ENCODE peak calls at places on chromosomes 16 and 17, in seven cellular contexts. O is stomach, M is transverse colon, L is GM12878, Y is A549, F is upper lobe of left lung, Q is esophagus muscularis mucosa. Z is an unnamed sample. For H3K4me1, the result is how much of the 10 kb centered on the place peaks cover.

GRCh38 chr16:12141073-12141472 is 164.5 kb downstream of the SNX29 start:
- DNase-seq in O (no peak), M (no peak), L (no peak), Y (no peak), F (no peak), Q (no peak), Z (no peak)

GRCh38 chr16:19884021-19884485 is 595 bp downstream of the GPRC5B start:
- DNase-seq in O (peak), M (peak), L (no peak), Y (no peak), F (no peak), Q (no peak), Z (peak)

GRCh38 chr16:88381820-88382451 is 823 bp upstream of the ZNF469 start:
- DNase-seq in O (no peak), M (no peak), L (no peak), Y (no peak), F (peak), Q (no peak), Z (peak)

GRCh38 chr17:7284911-7285310 is 3.4 kb downstream of the SLC2A4 start:
- DNase-seq in O (no peak), M (no peak), L (no peak), Y (no peak), F (no peak), Q (no peak), Z (no peak)

GRCh38 chr16:68422396-68422964 is 25.8 kb downstream of the SMPD3 start:
- DNase-seq in O (no peak), M (no peak), L (no peak), Y (no peak), F (no peak), Q (no peak), Z (no peak)

GRCh38 chr17:82436601-82437324 is 13.8 kb downstream of the CYBC1 start:
- DNase-seq in O (peak), M (no peak), L (no peak), Y (no peak), F (no peak), Q (no peak), Z (no peak)

GRCh38 chr17:57481901-57482300 is 225.6 kb downstream of the MSI2 start:
- DNase-seq in O (no peak), M (no peak), L (no peak), Y (peak), F (no peak), Q (no peak), Z (no peak)

GRCh38 chr16:86919073-86919472 is 340.7 kb downstream of the FOXL1 start:
- DNase-seq in O (no peak), M (no peak), L (no peak), Y (no peak), F (no peak), Q (no peak), Z (no peak)

DNA sequence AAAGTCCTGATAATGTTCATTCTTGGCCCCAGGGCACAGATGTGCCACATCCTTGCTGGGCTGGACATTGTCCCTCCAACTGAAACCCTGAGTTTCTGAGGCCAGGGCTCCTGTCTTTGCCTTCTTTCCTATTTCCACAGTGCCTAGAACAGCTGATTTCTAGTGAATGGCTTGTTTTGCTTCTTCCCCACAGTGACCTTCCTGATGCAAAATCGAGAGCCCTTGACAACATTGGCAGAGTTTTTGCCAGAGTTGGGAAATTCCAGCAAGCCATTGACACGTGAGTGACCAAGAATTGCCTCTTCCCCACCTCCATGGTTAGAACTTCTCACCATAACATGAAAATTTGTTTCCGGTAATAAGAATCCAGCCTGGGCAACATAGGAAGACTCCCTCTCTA is 14.5 kb downstream of the ODAD4 start:
- DNase-seq in O (no peak), M (no peak), L (no peak), Y (no peak), F (peak), Q (no peak), Z (no peak)
- TF ChIP-seq EP300 in O (no peak), M (no peak), L (no peak), Y (no peak), F (no peak), Q (no peak), Z (no peak)

DNA sequence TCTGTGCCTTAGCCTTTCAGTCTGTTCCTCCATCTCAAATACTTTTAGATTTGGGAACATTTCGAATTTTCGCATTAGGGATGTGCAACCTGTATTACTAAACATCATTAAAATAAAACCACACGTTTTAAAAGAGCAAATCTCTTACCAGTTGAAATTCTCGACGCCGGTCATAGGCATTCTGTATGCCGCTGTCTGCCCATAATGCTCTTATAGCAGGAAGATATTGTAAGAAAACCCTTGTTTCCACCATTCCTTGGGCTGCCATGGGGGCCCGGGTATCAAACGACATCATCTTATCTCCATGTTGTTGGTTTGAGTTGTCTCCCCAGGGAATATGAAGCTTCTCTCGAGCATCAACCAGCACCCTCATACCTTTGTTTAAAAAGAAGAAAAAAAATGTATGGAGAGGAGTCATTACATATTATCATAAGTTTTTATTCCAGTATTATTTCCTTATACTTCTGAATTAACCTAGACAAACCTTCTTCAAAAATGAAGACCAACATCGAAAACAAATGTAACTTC is 3.1 kb downstream of the GNA13 start:
- DNase-seq in O (no peak), M (no peak), L (no peak), Y (no peak), F (no peak), Q (no peak), Z (no peak)
- H3K4me1 ChIP-seq in O (half or more), M (half or more), L (under half), Y (under half), F (half or more), Q (half or more), Z (under half)

DNA sequence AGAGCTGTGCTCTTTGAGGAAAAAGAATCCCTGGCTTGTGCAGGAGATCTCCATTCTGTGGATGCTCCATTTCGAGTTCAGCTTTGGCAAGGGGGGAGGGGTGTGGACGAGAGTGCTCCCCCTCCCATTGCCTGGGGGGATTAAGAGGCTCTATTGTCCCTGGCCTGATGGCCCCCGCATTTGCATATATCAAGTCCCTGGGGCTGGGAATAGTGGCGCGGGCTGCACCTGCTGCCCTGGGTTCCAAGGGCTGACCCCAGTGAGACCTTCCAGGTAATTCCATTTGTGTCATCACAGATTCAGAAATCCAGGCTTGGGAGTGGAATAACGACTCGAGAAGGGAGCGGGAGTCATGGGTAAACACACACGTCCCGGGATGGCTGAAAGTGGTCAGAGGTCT is 479.2 kb downstream of the HS3ST3B1 start:
- DNase-seq in O (no peak), M (no peak), L (no peak), Y (no peak), F (no peak), Q (peak), Z (no peak)
- TF ChIP-seq EP300 in O (no peak), M (no peak), L (no peak), Y (no peak), F (no peak), Q (no peak), Z (no peak)

GRCh38 chr16:85210423-85211169 is 98.3 kb upstream of the CIBAR2 start:
- DNase-seq in O (no peak), M (no peak), L (no peak), Y (peak), F (no peak), Q (no peak), Z (no peak)

GRCh38 chr16:85209526-85210121 is 97.4 kb upstream of the CIBAR2 start:
- DNase-seq in O (no peak), M (no peak), L (no peak), Y (no peak), F (no peak), Q (no peak), Z (no peak)

GRCh38 chr16:85208181-85208580 is 95.9 kb upstream of the CIBAR2 start:
- DNase-seq in O (no peak), M (no peak), L (no peak), Y (no peak), F (no peak), Q (no peak), Z (no peak)

GRCh38 chr16:85207357-85207921 is 95.2 kb upstream of the CIBAR2 start:
- DNase-seq in O (no peak), M (no peak), L (no peak), Y (no peak), F (no peak), Q (no peak), Z (peak)

DNA sequence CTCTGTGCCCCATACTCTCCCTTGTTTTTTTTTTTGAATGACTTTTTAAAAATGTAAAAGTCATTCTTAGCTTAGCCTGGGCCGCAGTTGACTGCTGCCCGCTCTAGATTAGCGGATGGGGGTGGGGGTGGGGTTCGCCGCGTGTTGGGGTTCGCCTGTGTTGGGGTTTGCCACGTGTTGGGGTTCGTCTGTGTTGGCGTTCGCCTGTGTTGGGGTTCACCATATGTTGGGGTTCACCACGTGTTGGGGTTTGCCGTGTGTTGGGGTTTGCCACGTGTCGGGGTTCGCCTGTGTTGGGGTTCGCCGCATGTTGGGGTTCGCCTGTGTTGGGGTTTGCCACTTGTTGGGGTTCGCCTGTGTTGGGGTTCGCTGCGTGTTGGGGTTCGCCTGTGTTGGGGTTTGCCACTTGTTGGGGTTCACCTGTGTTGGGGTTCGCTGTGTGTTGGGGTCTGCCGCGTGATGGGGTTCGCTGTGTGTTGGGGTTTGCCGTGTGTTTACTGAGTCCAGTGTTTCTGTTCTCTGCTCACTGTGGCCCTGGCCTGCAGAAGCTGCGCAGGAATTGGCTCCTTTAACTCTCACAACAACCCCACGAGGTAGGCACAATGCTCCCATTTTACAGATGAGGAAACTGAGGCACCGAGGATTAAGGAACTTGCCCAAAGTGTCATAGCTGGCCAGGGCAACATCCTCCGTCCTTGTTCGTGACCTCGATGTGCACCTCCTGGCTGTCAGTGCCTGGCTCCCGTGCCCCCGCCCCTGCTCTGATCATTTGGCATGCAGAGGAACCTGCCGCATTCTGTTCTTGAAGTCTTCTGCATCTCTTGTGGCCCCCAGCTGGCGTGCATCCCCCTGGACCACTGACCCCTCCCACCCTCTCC is 96.6 kb upstream of the CIBAR2 start:
- DNase-seq in O (no peak), M (no peak), L (no peak), Y (no peak), F (no peak), Q (no peak), Z (no peak)
- H3K4me1 ChIP-seq in O (half or more), M (under half), L (under half), Y (under half), F (under half), Q (half or more), Z (half or more)

DNA sequence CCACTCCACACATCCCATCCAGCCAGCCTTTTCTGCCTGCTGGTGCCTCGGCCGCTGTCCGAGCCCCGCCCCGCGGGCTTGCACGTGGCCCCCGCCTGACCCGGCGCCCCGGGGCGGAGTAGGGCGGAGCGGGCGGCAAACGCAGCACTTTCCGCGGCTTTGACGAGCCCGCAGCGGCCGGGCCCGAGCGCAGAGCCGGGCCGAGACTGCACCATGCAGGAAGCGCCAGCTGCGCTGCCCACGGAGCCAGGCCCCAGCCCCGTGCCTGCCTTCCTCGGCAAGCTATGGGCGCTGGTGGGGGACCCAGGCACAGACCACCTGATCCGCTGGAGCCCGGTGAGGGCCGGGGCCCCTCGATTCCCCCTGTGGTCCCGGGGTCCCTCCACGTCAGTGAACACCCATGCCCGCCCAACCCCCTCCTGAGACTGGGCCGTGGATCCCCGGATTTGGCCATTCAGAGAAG is at the start of gene HSF4:
- DNase-seq in O (peak), M (peak), L (no peak), Y (no peak), F (peak), Q (no peak), Z (peak)
- TF ChIP-seq EP300 in O (no peak), M (no peak), L (no peak), Y (no peak), F (no peak), Q (no peak), Z (no peak)